ENCODE peak calls at places on chromosomes 16 and 17, in seven cellular contexts. One of them, this sample, is unnamed. For H3K4me1, the result is how much of the 10 kb centered on the place peaks cover.

GRCh38 chr16:84553873-84554399 is 49.5 kb upstream of the MEAK7 start:
- DNase-seq in adrenal gland: no peak
- DNase-seq in sigmoid colon: no peak
- DNase-seq in body of pancreas: no peak
- DNase-seq in fibroblast of lung: no peak
- DNase-seq in cardiac muscle cell: no peak
- DNase-seq in psoas muscle: peak
- DNase-seq in this sample: no peak

GRCh38 chr16:84459941-84460405 is 44.5 kb downstream of the MEAK7 start:
- DNase-seq in fibroblast of lung: no peak
- DNase-seq in body of pancreas: no peak
- DNase-seq in psoas muscle: no peak
- DNase-seq in cardiac muscle cell: no peak
- DNase-seq in sigmoid colon: peak
- DNase-seq in adrenal gland: no peak
- DNase-seq in this sample: no peak

GRCh38 chr16:73013974-73014373 is 34.0 kb downstream of the ZFHX3 start:
- DNase-seq in fibroblast of lung: no peak
- DNase-seq in sigmoid colon: peak
- DNase-seq in adrenal gland: no peak
- DNase-seq in cardiac muscle cell: no peak
- DNase-seq in psoas muscle: no peak
- DNase-seq in body of pancreas: no peak
- DNase-seq in this sample: no peak

GRCh38 chr16:760498-761343 is at the start of gene MSLN:
- DNase-seq in adrenal gland: no peak
- DNase-seq in psoas muscle: no peak
- DNase-seq in body of pancreas: no peak
- DNase-seq in sigmoid colon: no peak
- DNase-seq in fibroblast of lung: peak
- DNase-seq in cardiac muscle cell: no peak
- DNase-seq in this sample: no peak

GRCh38 chr16:27779719-27780161 is 229.8 kb downstream of the KATNIP start:
- DNase-seq in cardiac muscle cell: peak
- DNase-seq in psoas muscle: no peak
- DNase-seq in body of pancreas: no peak
- DNase-seq in fibroblast of lung: peak
- DNase-seq in sigmoid colon: no peak
- DNase-seq in adrenal gland: peak
- DNase-seq in this sample: peak

GRCh38 chr17:50052822-50053653 is 2.9 kb upstream of the ITGA3 start:
- DNase-seq in adrenal gland: peak
- DNase-seq in body of pancreas: peak
- DNase-seq in fibroblast of lung: peak
- DNase-seq in psoas muscle: peak
- DNase-seq in cardiac muscle cell: peak
- DNase-seq in sigmoid colon: no peak
- DNase-seq in this sample: no peak

GRCh38 chr16:73527191-73527590 is 479.3 kb upstream of the ZFHX3 start:
- DNase-seq in sigmoid colon: no peak
- DNase-seq in fibroblast of lung: no peak
- DNase-seq in cardiac muscle cell: no peak
- DNase-seq in adrenal gland: no peak
- DNase-seq in body of pancreas: no peak
- DNase-seq in psoas muscle: no peak
- DNase-seq in this sample: no peak

GRCh38 chr17:43010667-43011308 is 4.2 kb downstream of the IFI35 start:
- DNase-seq in adrenal gland: peak
- DNase-seq in body of pancreas: no peak
- DNase-seq in sigmoid colon: no peak
- DNase-seq in psoas muscle: no peak
- DNase-seq in cardiac muscle cell: no peak
- DNase-seq in fibroblast of lung: no peak
- DNase-seq in this sample: no peak

GRCh38 chr17:56765449-56765848 is 68.3 kb downstream of the C17orf67 start:
- DNase-seq in adrenal gland: no peak
- DNase-seq in cardiac muscle cell: no peak
- DNase-seq in fibroblast of lung: no peak
- DNase-seq in psoas muscle: no peak
- DNase-seq in sigmoid colon: no peak
- DNase-seq in body of pancreas: no peak
- DNase-seq in this sample: no peak

GRCh38 chr16:88505405-88506082 is 52.5 kb downstream of the ZFPM1 start:
- DNase-seq in psoas muscle: peak
- DNase-seq in body of pancreas: peak
- DNase-seq in sigmoid colon: no peak
- DNase-seq in cardiac muscle cell: peak
- DNase-seq in adrenal gland: peak
- DNase-seq in fibroblast of lung: no peak
- DNase-seq in this sample: peak

GRCh38 chr17:81976332-81977210 is 858 bp upstream of the ASPSCR1 start:
- DNase-seq in cardiac muscle cell: no peak
- DNase-seq in fibroblast of lung: peak
- DNase-seq in psoas muscle: peak
- DNase-seq in body of pancreas: peak
- DNase-seq in sigmoid colon: no peak
- DNase-seq in adrenal gland: peak
- DNase-seq in this sample: peak

GRCh38 chr17:21078056-21078825 is 35.4 kb upstream of the USP22 start:
- DNase-seq in sigmoid colon: no peak
- DNase-seq in fibroblast of lung: no peak
- DNase-seq in cardiac muscle cell: no peak
- DNase-seq in adrenal gland: no peak
- DNase-seq in psoas muscle: no peak
- DNase-seq in body of pancreas: no peak
- DNase-seq in this sample: no peak

GRCh38 chr17:76540381-76541300 is 797 bp downstream of the PRCD start:
- DNase-seq in body of pancreas: peak
- DNase-seq in cardiac muscle cell: peak
- DNase-seq in fibroblast of lung: peak
- DNase-seq in adrenal gland: peak
- DNase-seq in sigmoid colon: peak
- DNase-seq in psoas muscle: peak
- DNase-seq in this sample: peak

GRCh38 chr17:10429416-10430045 is 7.8 kb upstream of the MYH8 start:
- DNase-seq in sigmoid colon: no peak
- DNase-seq in adrenal gland: no peak
- DNase-seq in psoas muscle: no peak
- DNase-seq in cardiac muscle cell: peak
- DNase-seq in body of pancreas: no peak
- DNase-seq in fibroblast of lung: peak
- DNase-seq in this sample: no peak

GRCh38 chr16:35749253-35750141 is 2290.1 kb downstream of the TP53TG3F start:
- DNase-seq in psoas muscle: no peak
- DNase-seq in sigmoid colon: no peak
- DNase-seq in cardiac muscle cell: no peak
- DNase-seq in adrenal gland: no peak
- DNase-seq in fibroblast of lung: no peak
- DNase-seq in body of pancreas: no peak
- DNase-seq in this sample: no peak

GRCh38 chr16:68229431-68230175 is 6.3 kb downstream of the ESRP2 start:
- DNase-seq in body of pancreas: peak
- DNase-seq in sigmoid colon: peak
- DNase-seq in cardiac muscle cell: peak
- DNase-seq in adrenal gland: peak
- DNase-seq in psoas muscle: no peak
- DNase-seq in fibroblast of lung: peak
- DNase-seq in this sample: peak

GRCh38 chr17:1643293-1643998 is 2.1 kb downstream of the SCARF1 start:
- DNase-seq in body of pancreas: peak
- DNase-seq in psoas muscle: peak
- DNase-seq in sigmoid colon: no peak
- DNase-seq in adrenal gland: no peak
- DNase-seq in fibroblast of lung: no peak
- DNase-seq in cardiac muscle cell: peak
- DNase-seq in this sample: peak

GRCh38 chr16:3696425-3697218 is 20.7 kb downstream of the TRAP1 start:
- DNase-seq in psoas muscle: peak
- DNase-seq in body of pancreas: no peak
- DNase-seq in cardiac muscle cell: peak
- DNase-seq in adrenal gland: no peak
- DNase-seq in fibroblast of lung: peak
- DNase-seq in sigmoid colon: no peak
- DNase-seq in this sample: no peak

GRCh38 chr16:3698941-3699340 is 18.4 kb downstream of the TRAP1 start:
- DNase-seq in psoas muscle: peak
- DNase-seq in body of pancreas: no peak
- DNase-seq in sigmoid colon: no peak
- DNase-seq in adrenal gland: no peak
- DNase-seq in fibroblast of lung: peak
- DNase-seq in cardiac muscle cell: peak
- DNase-seq in this sample: no peak

GRCh38 chr16:3690991-3691720 is 26.2 kb downstream of the TRAP1 start:
- DNase-seq in psoas muscle: peak
- DNase-seq in fibroblast of lung: peak
- DNase-seq in adrenal gland: no peak
- DNase-seq in body of pancreas: no peak
- DNase-seq in cardiac muscle cell: no peak
- DNase-seq in sigmoid colon: no peak
- DNase-seq in this sample: no peak

GRCh38 chr16:3691778-3692177 is 25.5 kb downstream of the TRAP1 start:
- DNase-seq in sigmoid colon: no peak
- DNase-seq in cardiac muscle cell: no peak
- DNase-seq in fibroblast of lung: no peak
- DNase-seq in body of pancreas: no peak
- DNase-seq in adrenal gland: no peak
- DNase-seq in psoas muscle: no peak
- DNase-seq in this sample: no peak

DNA sequence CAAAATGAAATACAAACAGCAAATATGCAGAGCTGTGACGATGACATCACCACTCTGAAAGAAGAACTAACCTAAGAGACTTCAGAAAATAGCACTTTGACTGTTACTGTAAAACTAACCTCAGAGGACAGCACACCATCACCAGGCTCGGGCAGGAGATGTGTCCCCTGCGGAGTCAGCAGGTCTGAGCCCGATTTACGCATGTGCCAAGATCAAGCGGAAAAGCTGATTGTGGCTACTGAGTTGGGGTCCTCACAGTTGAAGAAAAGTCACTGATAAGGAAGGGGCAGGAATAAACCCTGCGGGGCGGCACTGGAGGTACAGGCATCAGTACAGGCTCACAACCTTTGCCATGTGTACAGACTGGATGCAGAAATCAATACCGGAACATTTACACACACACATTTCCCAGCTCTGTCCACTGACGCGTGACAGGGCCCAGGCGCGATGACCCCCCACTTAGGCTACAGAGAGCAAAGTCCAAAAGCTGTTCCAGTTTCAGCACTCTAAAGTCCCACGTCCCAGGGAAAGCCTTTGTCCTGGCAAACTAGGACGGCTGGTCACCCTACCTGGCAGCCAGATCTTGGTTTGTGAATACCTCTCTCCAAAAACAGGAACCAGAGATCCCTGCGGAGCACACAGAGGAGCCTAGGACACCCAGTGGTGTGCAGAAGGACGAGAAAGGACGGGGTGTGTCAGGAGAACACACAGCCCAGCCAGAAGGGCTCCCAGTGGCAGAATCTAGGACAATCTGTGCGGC is 21.5 kb downstream of the TRAP1 start:
- DNase-seq in body of pancreas: peak
- DNase-seq in cardiac muscle cell: no peak
- DNase-seq in fibroblast of lung: no peak
- DNase-seq in psoas muscle: peak
- DNase-seq in adrenal gland: no peak
- DNase-seq in sigmoid colon: no peak
- DNase-seq in this sample: no peak
- H3K27ac ChIP-seq in body of pancreas: peak
- H3K27ac ChIP-seq in cardiac muscle cell: peak
- H3K27ac ChIP-seq in fibroblast of lung: no peak
- H3K27ac ChIP-seq in psoas muscle: peak
- H3K27ac ChIP-seq in adrenal gland: no peak
- H3K27ac ChIP-seq in sigmoid colon: no peak
- H3K27ac ChIP-seq in this sample: no peak

GRCh38 chr16:80996688-80997138 is 10.0 kb downstream of the CMC2 start:
- DNase-seq in sigmoid colon: no peak
- DNase-seq in adrenal gland: no peak
- DNase-seq in psoas muscle: no peak
- DNase-seq in body of pancreas: no peak
- DNase-seq in fibroblast of lung: no peak
- DNase-seq in cardiac muscle cell: no peak
- DNase-seq in this sample: no peak

GRCh38 chr16:80997964-80998620 is 8.6 kb downstream of the CMC2 start:
- DNase-seq in sigmoid colon: no peak
- DNase-seq in cardiac muscle cell: no peak
- DNase-seq in adrenal gland: no peak
- DNase-seq in psoas muscle: no peak
- DNase-seq in body of pancreas: no peak
- DNase-seq in fibroblast of lung: no peak
- DNase-seq in this sample: no peak

GRCh38 chr16:80994451-80994850 is 12.2 kb downstream of the CMC2 start:
- DNase-seq in adrenal gland: no peak
- DNase-seq in fibroblast of lung: peak
- DNase-seq in cardiac muscle cell: peak
- DNase-seq in sigmoid colon: no peak
- DNase-seq in psoas muscle: no peak
- DNase-seq in body of pancreas: no peak
- DNase-seq in this sample: no peak

GRCh38 chr16:81000873-81001272 is 5.8 kb downstream of the CMC2 start:
- DNase-seq in fibroblast of lung: no peak
- DNase-seq in cardiac muscle cell: no peak
- DNase-seq in sigmoid colon: no peak
- DNase-seq in adrenal gland: no peak
- DNase-seq in body of pancreas: no peak
- DNase-seq in psoas muscle: no peak
- DNase-seq in this sample: no peak

GRCh38 chr16:80997139-80997798 is 9.4 kb downstream of the CMC2 start:
- DNase-seq in sigmoid colon: no peak
- DNase-seq in fibroblast of lung: peak
- DNase-seq in body of pancreas: no peak
- DNase-seq in cardiac muscle cell: peak
- DNase-seq in psoas muscle: no peak
- DNase-seq in adrenal gland: no peak
- DNase-seq in this sample: no peak
- H3K4me1 ChIP-seq in sigmoid colon: under half
- H3K4me1 ChIP-seq in fibroblast of lung: under half
- H3K4me1 ChIP-seq in body of pancreas: under half
- H3K4me1 ChIP-seq in cardiac muscle cell: under half
- H3K4me1 ChIP-seq in psoas muscle: under half
- H3K4me1 ChIP-seq in adrenal gland: under half
- H3K4me1 ChIP-seq in this sample: under half

DNA sequence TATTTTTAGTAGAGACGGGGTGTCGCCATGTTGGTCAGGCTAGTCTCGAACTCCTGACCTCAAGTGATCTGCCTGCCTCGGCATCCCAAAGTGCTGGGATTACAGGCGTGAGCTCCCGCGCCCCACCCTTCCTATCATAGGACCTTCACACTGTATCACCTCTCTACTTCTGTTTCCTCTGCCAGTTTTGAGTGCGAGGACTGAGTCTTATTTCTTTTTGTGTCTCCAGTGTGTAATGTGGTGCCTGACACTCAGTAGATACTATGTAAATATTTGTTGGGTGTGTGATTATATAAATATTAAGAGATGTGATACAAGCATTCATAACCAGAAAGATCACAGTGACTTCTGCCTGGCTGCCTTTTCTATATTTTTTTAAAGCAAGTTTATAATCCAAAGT is 10.5 kb downstream of the PRKCA start:
- DNase-seq in sigmoid colon: no peak
- DNase-seq in body of pancreas: no peak
- DNase-seq in psoas muscle: no peak
- DNase-seq in fibroblast of lung: no peak
- DNase-seq in adrenal gland: no peak
- DNase-seq in cardiac muscle cell: no peak
- DNase-seq in this sample: no peak
- H3K27ac ChIP-seq in sigmoid colon: no peak
- H3K27ac ChIP-seq in body of pancreas: no peak
- H3K27ac ChIP-seq in psoas muscle: peak
- H3K27ac ChIP-seq in fibroblast of lung: no peak
- H3K27ac ChIP-seq in adrenal gland: no peak
- H3K27ac ChIP-seq in cardiac muscle cell: no peak
- H3K27ac ChIP-seq in this sample: no peak

GRCh38 chr17:45225051-45225700 is 3.5 kb downstream of the FMNL1 start:
- DNase-seq in adrenal gland: no peak
- DNase-seq in psoas muscle: peak
- DNase-seq in cardiac muscle cell: no peak
- DNase-seq in fibroblast of lung: no peak
- DNase-seq in body of pancreas: no peak
- DNase-seq in sigmoid colon: no peak
- DNase-seq in this sample: no peak
- H3K4me1 ChIP-seq in adrenal gland: under half
- H3K4me1 ChIP-seq in psoas muscle: under half
- H3K4me1 ChIP-seq in cardiac muscle cell: under half
- H3K4me1 ChIP-seq in fibroblast of lung: under half
- H3K4me1 ChIP-seq in body of pancreas: under half
- H3K4me1 ChIP-seq in sigmoid colon: under half
- H3K4me1 ChIP-seq in this sample: under half

This sample was measured in thyroid gland.